ENCODE peak calls at places on chromosomes 7 and 10, in eight cellular contexts. J, K, D, A, E, L, X and Y are unnamed samples.

GRCh38 chr10:89206402-89207180 is 526 bp downstream of the CH25H start:
- DNase-seq in J (peak), K (no peak), D (no peak), A (no peak), E (peak), L (peak), X (peak), Y (no peak)

GRCh38 chr7:28136420-28136819 is 44.2 kb downstream of the JAZF1 start:
- DNase-seq in J (no peak), K (no peak), D (no peak), A (no peak), E (no peak), L (no peak), X (no peak), Y (no peak)

GRCh38 chr10:28627102-28627501 is 50.2 kb upstream of the BAMBI start:
- DNase-seq in J (no peak), K (no peak), D (no peak), A (no peak), E (no peak), L (no peak), X (no peak), Y (no peak)

GRCh38 chr10:110174201-110174600 is 33.2 kb upstream of the MXI1 start:
- DNase-seq in J (no peak), K (no peak), D (no peak), A (no peak), E (no peak), L (no peak), X (no peak), Y (no peak)

GRCh38 chr7:106312099-106312871 is 27.5 kb upstream of the NAMPT start:
- DNase-seq in J (no peak), K (no peak), D (peak), A (no peak), E (no peak), L (no peak), X (no peak), Y (no peak)

GRCh38 chr7:16644624-16644986 is 949 bp downstream of the ANKMY2 start:
- DNase-seq in J (no peak), K (peak), D (peak), A (no peak), E (peak), L (no peak), X (peak), Y (no peak)

GRCh38 chr7:147894271-147894670 is 696.3 kb upstream of the C7orf33 start:
- DNase-seq in J (peak), K (no peak), D (no peak), A (no peak), E (no peak), L (no peak), X (no peak), Y (no peak)

GRCh38 chr10:74586088-74586585 is 240.3 kb upstream of the KAT6B start:
- DNase-seq in J (peak), K (no peak), D (peak), A (no peak), E (no peak), L (no peak), X (peak), Y (no peak)

GRCh38 chr7:2708547-2709310 is 20.7 kb downstream of the AMZ1 start:
- DNase-seq in J (no peak), K (no peak), D (no peak), A (no peak), E (no peak), L (no peak), X (no peak), Y (no peak)

GRCh38 chr7:31249671-31250070 is 90.9 kb downstream of the NEUROD6 start:
- DNase-seq in J (no peak), K (no peak), D (no peak), A (no peak), E (no peak), L (no peak), X (no peak), Y (no peak)

GRCh38 chr7:2003451-2003930 is 229.3 kb downstream of the MAD1L1 start:
- DNase-seq in J (no peak), K (no peak), D (no peak), A (peak), E (peak), L (no peak), X (no peak), Y (no peak)

GRCh38 chr10:16441106-16441850 is 4.5 kb downstream of the PTER start:
- DNase-seq in J (peak), K (no peak), D (peak), A (no peak), E (no peak), L (no peak), X (no peak), Y (no peak)

GRCh38 chr7:45143616-45144015 is 14.0 kb upstream of the RAMP3 start:
- DNase-seq in J (no peak), K (no peak), D (peak), A (no peak), E (no peak), L (no peak), X (no peak), Y (no peak)

GRCh38 chr10:104193787-104194186 is 38.4 kb downstream of the CFAP43 start:
- DNase-seq in J (peak), K (no peak), D (no peak), A (no peak), E (no peak), L (no peak), X (no peak), Y (no peak)

GRCh38 chr7:104943502-104944343 is 70.3 kb upstream of the KMT2E start:
- DNase-seq in J (peak), K (no peak), D (peak), A (no peak), E (peak), L (peak), X (peak), Y (no peak)

GRCh38 chr7:88243345-88243909 is 23.6 kb upstream of the SRI start:
- DNase-seq in J (peak), K (no peak), D (peak), A (no peak), E (no peak), L (no peak), X (no peak), Y (no peak)

GRCh38 chr10:5346881-5347280 is 17.9 kb upstream of the UCN3 start:
- DNase-seq in J (no peak), K (no peak), D (no peak), A (no peak), E (no peak), L (no peak), X (no peak), Y (no peak)

GRCh38 chr10:91788527-91788926 is 9.7 kb upstream of the TNKS2 start:
- DNase-seq in J (no peak), K (no peak), D (no peak), A (no peak), E (no peak), L (no peak), X (peak), Y (no peak)

GRCh38 chr7:113731571-113731970 is 187.2 kb downstream of the PPP1R3A start:
- DNase-seq in J (no peak), K (no peak), D (no peak), A (no peak), E (no peak), L (no peak), X (no peak), Y (no peak)

GRCh38 chr10:84059526-84059925 is 79.8 kb upstream of the GHITM start:
- DNase-seq in J (no peak), K (no peak), D (no peak), A (no peak), E (no peak), L (no peak), X (no peak), Y (no peak)

GRCh38 chr10:77319557-77319956 is 318.1 kb downstream of the KCNMA1 start:
- DNase-seq in J (no peak), K (no peak), D (no peak), A (no peak), E (no peak), L (no peak), X (no peak), Y (no peak)

GRCh38 chr7:17255930-17256329 is 42.5 kb upstream of the AHR start:
- DNase-seq in J (no peak), K (no peak), D (no peak), A (no peak), E (no peak), L (no peak), X (no peak), Y (no peak)

GRCh38 chr10:102919992-102920736 is 2.1 kb downstream of the CNNM2 start:
- DNase-seq in J (no peak), K (no peak), D (no peak), A (no peak), E (no peak), L (no peak), X (no peak), Y (no peak)
- H3K27ac ChIP-seq in J (no peak), K (no peak), D (no peak), A (no peak), E (no peak), L (no peak), X (no peak), Y (no peak)

DNA sequence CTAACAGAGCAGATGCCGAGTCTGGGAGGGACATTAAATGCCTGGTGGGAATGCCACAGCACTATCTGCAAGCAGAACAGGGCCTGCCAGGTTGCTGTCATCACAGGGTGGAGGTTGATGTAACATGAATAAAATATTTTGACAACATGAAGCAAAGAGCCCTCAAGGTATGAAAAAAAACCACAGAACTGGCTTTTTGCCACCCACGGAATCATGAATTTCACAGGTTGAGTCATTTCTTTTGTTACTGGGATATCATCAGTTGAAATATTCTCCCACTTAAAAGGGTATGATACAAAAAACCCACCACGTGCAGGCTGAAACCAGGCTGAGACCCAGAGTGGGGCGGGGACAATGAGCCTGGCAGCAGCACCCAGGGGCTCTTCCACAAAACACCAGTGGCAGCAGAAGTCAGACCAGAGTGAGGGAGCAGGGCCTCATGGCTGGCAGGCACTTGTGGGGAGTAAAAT is 220.1 kb downstream of the TNS3 start:
- DNase-seq in J (no peak), K (no peak), D (peak), A (no peak), E (peak), L (no peak), X (peak), Y (no peak)
- H3K27ac ChIP-seq in J (no peak), K (no peak), D (peak), A (no peak), E (peak), L (peak), X (no peak), Y (no peak)

GRCh38 chr10:52212062-52212461 is 102.0 kb upstream of the DKK1 start:
- DNase-seq in J (no peak), K (no peak), D (no peak), A (no peak), E (no peak), L (no peak), X (peak), Y (no peak)

GRCh38 chr10:52212802-52213510 is 101.1 kb upstream of the DKK1 start:
- DNase-seq in J (no peak), K (no peak), D (no peak), A (no peak), E (no peak), L (no peak), X (no peak), Y (no peak)

GRCh38 chr10:52210161-52210560 is 103.9 kb upstream of the DKK1 start:
- DNase-seq in J (no peak), K (no peak), D (no peak), A (no peak), E (no peak), L (no peak), X (no peak), Y (no peak)

GRCh38 chr10:52215745-52216361 is 98.2 kb upstream of the DKK1 start:
- DNase-seq in J (peak), K (no peak), D (peak), A (no peak), E (no peak), L (no peak), X (peak), Y (no peak)

GRCh38 chr10:52213511-52213831 is 100.6 kb upstream of the DKK1 start:
- DNase-seq in J (no peak), K (no peak), D (peak), A (no peak), E (no peak), L (no peak), X (peak), Y (no peak)
- H3K27ac ChIP-seq in J (no peak), K (no peak), D (no peak), A (no peak), E (no peak), L (no peak), X (peak), Y (no peak)

DNA sequence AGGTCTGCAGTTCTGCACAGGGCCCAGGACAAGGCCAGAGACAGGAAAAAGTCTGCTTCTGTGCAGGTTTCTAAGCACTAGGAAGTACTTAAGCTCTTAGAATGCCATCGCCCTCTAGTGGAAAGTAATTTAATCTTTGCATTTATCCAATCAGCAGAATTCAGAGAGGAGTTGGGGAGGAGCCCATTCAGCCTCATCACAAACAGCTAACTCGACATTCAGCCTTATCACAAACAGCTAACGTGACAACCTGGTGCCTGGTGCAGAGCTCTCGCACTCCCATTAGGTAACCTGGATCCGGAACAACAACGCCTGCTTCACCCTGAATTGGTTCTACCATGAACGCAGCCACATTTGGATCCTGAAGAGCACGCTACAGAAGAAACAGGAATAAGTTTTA is 15.2 kb downstream of the OAT start:
- DNase-seq in J (peak), K (no peak), D (peak), A (no peak), E (no peak), L (no peak), X (no peak), Y (no peak)
- H3K27ac ChIP-seq in J (no peak), K (no peak), D (no peak), A (no peak), E (peak), L (no peak), X (no peak), Y (no peak)